ENCODE peak calls at places on chromosomes 16 and 17, in ten cellular contexts. J is body of pancreas, P is heart left ventricle, B is GM12878, U is tibial nerve, D is stomach, S is transverse colon, Z is uterus, C is spleen, E is IMR-90. I is an unnamed sample.
A peak's percentile ranks its signal among the peaks of the same experiment; 100 is the strongest.

GRCh38 chr16:58086381-58087208 is 42.6 kb downstream of the CFAP20 start:
- DNase-seq in D (no peak), C (peak; percentile 53), B (no peak), S (no peak), U (no peak), Z (no peak), J (no peak), P (no peak), E (no peak), I (no peak)

GRCh38 chr16:67579686-67580085 is 17.4 kb downstream of the CTCF start:
- DNase-seq in E (no peak), Z (no peak), J (no peak), S (no peak), C (no peak), U (no peak), P (no peak), D (no peak), B (no peak), I (no peak)

GRCh38 chr17:80793421-80793820 is 198.2 kb upstream of the CHMP6 start:
- DNase-seq in D (no peak), P (no peak), B (no peak), J (no peak), E (no peak), U (no peak), Z (no peak), S (no peak), C (peak; percentile 57), I (no peak)

GRCh38 chr17:32771396-32771795 is 105.5 kb downstream of the MYO1D start:
- DNase-seq in D (no peak), E (no peak), U (no peak), S (no peak), P (no peak), Z (no peak), B (no peak), C (no peak), J (no peak), I (no peak)

GRCh38 chr17:1039119-1039507 is 42.2 kb downstream of the TIMM22 start:
- DNase-seq in C (no peak), E (no peak), D (no peak), U (no peak), J (no peak), Z (no peak), B (no peak), P (no peak), S (no peak), I (peak; percentile 70)

GRCh38 chr17:2137342-2138098 is 82.6 kb downstream of the HIC1 start:
- DNase-seq in D (no peak), S (peak; percentile 30), J (peak; percentile 65), B (peak; percentile 51), Z (no peak), U (no peak), C (no peak), E (peak; percentile 90), P (no peak), I (no peak)

GRCh38 chr16:55873122-55873521 is 2.1 kb downstream of the CES5A start:
- DNase-seq in S (no peak), C (no peak), P (no peak), D (no peak), B (no peak), U (no peak), J (no peak), Z (no peak), E (no peak), I (no peak)

GRCh38 chr17:75240394-75241142 is 20.8 kb downstream of the GGA3 start:
- DNase-seq in U (no peak), Z (no peak), B (no peak), P (peak; percentile 73), D (no peak), S (no peak), J (no peak), E (peak; percentile 20), C (no peak), I (peak; percentile 76)

GRCh38 chr16:88636488-88637265 is 1.7 kb upstream of the IL17C start:
- DNase-seq in S (no peak), E (peak; percentile 6), C (peak; percentile 83), U (no peak), B (no peak), P (no peak), J (no peak), Z (no peak), D (no peak), I (no peak)

GRCh38 chr16:50120732-50121131 is 32.4 kb upstream of the TENT4B start:
- DNase-seq in P (no peak), J (no peak), U (no peak), S (no peak), C (no peak), Z (no peak), B (no peak), E (no peak), D (no peak), I (no peak)

GRCh38 chr17:81456798-81457197 is 55.8 kb downstream of the ACTG1 start:
- DNase-seq in J (no peak), P (no peak), B (no peak), E (no peak), U (no peak), C (no peak), Z (no peak), D (no peak), S (no peak), I (no peak)

DNA sequence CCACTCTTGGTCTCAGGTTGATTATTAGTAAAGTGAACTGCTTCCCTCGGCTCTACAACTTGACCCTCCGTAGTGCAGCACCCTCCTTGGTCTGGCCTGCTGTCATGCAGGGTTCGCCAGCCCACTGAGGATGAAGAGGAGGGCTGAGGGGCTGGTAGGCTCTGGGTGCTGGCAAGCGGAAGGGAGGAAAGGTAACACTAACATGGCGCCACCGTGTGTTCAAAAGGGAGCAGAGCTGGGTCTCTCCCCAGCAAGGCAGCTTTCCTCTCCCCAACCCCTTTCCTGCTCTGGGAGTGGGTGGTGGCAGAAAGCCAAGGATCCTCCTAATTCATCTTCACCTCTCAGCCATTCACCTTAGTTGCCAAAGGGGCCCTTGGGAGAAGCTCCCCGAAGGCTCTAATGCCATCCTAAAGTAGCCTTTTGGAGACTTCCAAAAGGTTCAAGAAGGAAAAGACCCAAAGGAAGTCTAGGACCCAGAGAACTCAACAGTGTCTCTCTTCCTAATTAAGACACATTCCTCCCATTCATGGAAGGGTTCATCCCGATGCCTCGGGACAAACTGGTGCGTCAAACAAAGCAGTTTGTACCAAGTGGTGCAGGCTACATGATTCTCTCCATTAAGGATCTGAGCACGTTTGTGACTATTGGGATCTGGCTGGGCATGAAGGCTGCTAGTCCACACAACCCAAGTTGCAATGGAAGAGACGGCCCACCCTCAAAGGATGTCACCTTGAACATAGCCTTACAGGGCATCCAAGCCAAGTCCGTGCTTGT is 90.8 kb upstream of the TOB1 start:
- DNase-seq in D (peak; percentile 69), J (peak; percentile 76), E (peak; percentile 54), C (peak; percentile 86), U (no peak), Z (peak; percentile 60), P (peak; percentile 83), S (peak; percentile 68), B (no peak), I (peak; percentile 73)
- TF ChIP-seq CTCF in D (no peak), J (peak; percentile 63), E (peak; percentile 78), C (peak; percentile 77), U (peak; percentile 73), Z (peak; percentile 68), P (peak; percentile 79), S (peak; percentile 60), B (peak; percentile 80), I (peak; percentile 61)

DNA sequence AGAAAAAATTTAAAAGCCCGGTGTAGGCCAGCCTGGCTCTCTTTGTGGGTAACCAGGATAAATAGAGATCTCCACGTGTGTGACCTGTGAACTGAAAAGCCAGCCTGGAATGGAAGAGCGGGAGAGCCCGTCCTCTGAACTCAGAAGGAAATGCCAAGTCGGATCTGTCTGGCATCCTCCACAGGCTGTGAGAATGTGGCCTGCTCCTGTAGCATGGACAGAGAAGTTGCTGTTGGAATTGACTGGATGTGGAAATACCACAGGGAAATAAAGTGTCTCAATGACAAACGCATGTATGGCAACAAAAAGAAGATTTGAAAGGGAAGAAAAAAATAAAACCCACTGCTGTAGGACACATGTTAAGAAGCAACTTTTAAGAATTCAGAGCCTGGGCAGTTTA is 6.7 kb downstream of the KLHL36 start:
- DNase-seq in U (no peak), C (no peak), P (no peak), D (no peak), Z (no peak), B (no peak), S (no peak), J (no peak), E (no peak), I (no peak)
- TF ChIP-seq POLR2A in U (no peak), C (no peak), P (no peak), D (no peak), Z (no peak), B (no peak), S (no peak), J (no peak), E (no peak), I (no peak)

GRCh38 chr17:72126575-72127486 is 6.0 kb downstream of the SOX9 start:
- DNase-seq in D (peak; percentile 61), S (peak; percentile 39), B (no peak), J (peak; percentile 71), U (no peak), P (no peak), Z (no peak), C (no peak), E (peak; percentile 83), I (no peak)
- TF ChIP-seq CTCF in D (no peak), S (no peak), B (no peak), J (peak; percentile 19), U (no peak), P (no peak), Z (no peak), C (no peak), E (no peak), I (no peak)

GRCh38 chr16:3819175-3819527 is 61.4 kb downstream of the CREBBP start:
- DNase-seq in P (no peak), Z (no peak), J (no peak), S (no peak), C (no peak), D (no peak), U (no peak), E (no peak), B (no peak), I (no peak)

GRCh38 chr16:3812469-3813172 is 67.9 kb downstream of the CREBBP start:
- DNase-seq in D (no peak), E (no peak), Z (no peak), C (no peak), S (no peak), P (no peak), B (no peak), U (no peak), J (no peak), I (no peak)

GRCh38 chr16:3810818-3811217 is 69.7 kb downstream of the CREBBP start:
- DNase-seq in E (no peak), D (no peak), C (no peak), J (no peak), U (no peak), S (no peak), Z (no peak), P (no peak), B (no peak), I (no peak)

GRCh38 chr16:3816326-3816725 is 64.2 kb downstream of the CREBBP start:
- DNase-seq in U (no peak), C (no peak), B (no peak), Z (no peak), E (no peak), P (no peak), D (no peak), J (no peak), S (no peak), I (no peak)

DNA sequence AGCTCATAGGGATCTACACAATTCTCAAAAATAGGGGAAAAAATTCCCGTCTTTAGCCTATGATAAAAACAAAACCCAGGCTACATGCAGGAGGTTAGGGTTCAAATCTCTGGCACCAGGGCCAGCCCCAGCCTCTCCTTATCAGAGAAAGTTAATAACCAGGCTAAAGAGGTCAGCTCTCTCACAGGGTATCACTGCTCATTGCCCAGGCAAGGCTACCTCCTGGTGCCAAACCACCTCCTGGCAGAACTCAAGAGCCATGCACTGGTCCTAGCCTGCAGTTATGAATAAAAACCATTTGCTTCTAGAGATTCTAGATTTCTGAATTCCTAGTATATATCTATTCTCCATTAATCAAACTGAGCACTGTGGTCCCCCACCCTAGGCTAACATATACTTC is 65.8 kb downstream of the CREBBP start:
- DNase-seq in D (no peak), B (no peak), Z (no peak), P (no peak), U (no peak), S (no peak), E (no peak), J (no peak), C (no peak), I (no peak)
- TF ChIP-seq POLR2A in D (no peak), B (no peak), Z (no peak), P (no peak), U (no peak), S (no peak), E (no peak), J (no peak), C (no peak), I (no peak)